ENCODE peak calls at places on chromosomes 6 and 20, in five cellular contexts. C is stimulated activated CD8-positive, alpha-beta memory T cell treated with anti-CD3 and anti-CD28 coated beads, Interleukin-2, amount 100 ng/mL, for 48 hours; P is NCI-H510A; V is right cardiac atrium; X is M059J. W is an unnamed sample.

GRCh38 chr6:135922746-135923145 is 71.2 kb downstream of the PDE7B start:
- DNase-seq in C (no peak), X (peak), P (no peak), V (peak), W (no peak)

GRCh38 chr6:30102701-30103629 is 9.9 kb downstream of the TRIM31 start:
- DNase-seq in C (peak), X (peak), P (no peak), V (peak), W (peak)

GRCh38 chr6:118768904-118769325 is 117.5 kb upstream of the CEP85L start:
- DNase-seq in X (no peak), C (no peak), P (no peak), V (no peak), W (no peak)

GRCh38 chr20:36273414-36274247 is 32.5 kb upstream of the DLGAP4 start:
- DNase-seq in X (peak), C (no peak), P (no peak), V (no peak), W (no peak)

GRCh38 chr6:15682965-15683822 is 20.4 kb upstream of the DTNBP1 start:
- DNase-seq in C (no peak), P (no peak), V (no peak), X (no peak), W (no peak)

GRCh38 chr6:142845624-142846458 is 99.1 kb downstream of the HIVEP2 start:
- DNase-seq in V (peak), P (peak), X (peak), C (no peak), W (no peak)

GRCh38 chr6:134114489-134114888 is 62.1 kb upstream of the SLC2A12 start:
- DNase-seq in X (no peak), V (no peak), C (no peak), P (no peak), W (no peak)

GRCh38 chr6:81606965-81607381 is 145.5 kb downstream of the TENT5A start:
- DNase-seq in X (peak), P (no peak), V (no peak), C (no peak), W (no peak)

GRCh38 chr20:15012551-15012950 is 675.1 kb upstream of the FLRT3 start:
- DNase-seq in V (no peak), X (no peak), P (no peak), C (no peak), W (peak)

GRCh38 chr6:109793793-109794192 is 102.7 kb downstream of the FIG4 start:
- DNase-seq in P (no peak), V (no peak), C (no peak), X (peak), W (no peak)

GRCh38 chr20:45968801-45969711 is 2.9 kb downstream of the ZNF335 start:
- DNase-seq in C (no peak), P (no peak), V (peak), X (no peak), W (no peak)

GRCh38 chr6:165694296-165694695 is 31.3 kb upstream of the PDE10A start:
- DNase-seq in V (no peak), P (no peak), C (no peak), X (no peak), W (no peak)

GRCh38 chr6:104855507-104855906 is 4.2 kb downstream of the HACE1 start:
- DNase-seq in P (no peak), V (no peak), X (peak), C (no peak), W (no peak)

GRCh38 chr20:49513009-49513408 is 30.5 kb upstream of the KCNB1 start:
- DNase-seq in X (no peak), C (no peak), V (no peak), P (no peak), W (no peak)

GRCh38 chr20:45946149-45946970 is 11.9 kb downstream of the PCIF1 start:
- DNase-seq in V (no peak), P (no peak), C (peak), X (peak), W (no peak)

GRCh38 chr6:90896165-90896549 is 309.3 kb upstream of the MAP3K7 start:
- DNase-seq in C (no peak), V (no peak), P (no peak), X (no peak), W (no peak)

GRCh38 chr6:15227827-15228318 is 18.0 kb upstream of the JARID2 start:
- DNase-seq in P (no peak), V (no peak), X (no peak), C (no peak), W (no peak)

GRCh38 chr6:125584468-125584939 is 164.9 kb upstream of the HEY2 start:
- DNase-seq in C (no peak), V (peak), X (peak), P (peak), W (no peak)

GRCh38 chr6:114783083-114783482 is 440.3 kb upstream of the HS3ST5 start:
- DNase-seq in P (no peak), X (peak), V (no peak), C (no peak), W (no peak)

GRCh38 chr20:57698867-57699275 is 10.9 kb downstream of the PMEPA1 start:
- DNase-seq in P (no peak), X (peak), V (no peak), C (no peak), W (no peak)

GRCh38 chr6:157488058-157488457 is 107.1 kb downstream of the ZDHHC14 start:
- DNase-seq in V (peak), X (no peak), C (no peak), P (no peak), W (no peak)

GRCh38 chr6:78861509-78861908 is 5.8 kb upstream of the IRAK1BP1 start:
- DNase-seq in C (no peak), V (no peak), P (no peak), X (no peak), W (no peak)

GRCh38 chr20:62466071-62466760 is 9.6 kb downstream of the GATA5 start:
- DNase-seq in V (no peak), X (no peak), C (no peak), P (no peak), W (no peak)

W was measured in NCI-H1930.